ENCODE peak calls at places on chromosomes 4 and X, in five cellular contexts. One of them, this sample, is unnamed.

GRCh38 chr4:46444318-46444717 is 54.4 kb upstream of the GABRA2 start:
- DNase-seq in OCI-LY7: no peak
- DNase-seq in hepatocyte: no peak
- DNase-seq in SK-N-SH: no peak
- DNase-seq in GM23338: no peak
- DNase-seq in this sample: no peak

GRCh38 chrX:128458888-128459287 is 406.7 kb upstream of the ACTRT1 start:
- DNase-seq in hepatocyte: no peak
- DNase-seq in SK-N-SH: no peak
- DNase-seq in OCI-LY7: no peak
- DNase-seq in GM23338: no peak
- DNase-seq in this sample: no peak

GRCh38 chr4:77927991-77928925 is 65.6 kb downstream of the MRPL1 start:
- DNase-seq in GM23338: no peak
- DNase-seq in OCI-LY7: no peak
- DNase-seq in SK-N-SH: no peak
- DNase-seq in hepatocyte: peak; percentile 26
- DNase-seq in this sample: no peak

GRCh38 chr4:55372259-55372658 is 23.5 kb upstream of the TMEM165 start:
- DNase-seq in OCI-LY7: no peak
- DNase-seq in GM23338: no peak
- DNase-seq in SK-N-SH: no peak
- DNase-seq in hepatocyte: no peak
- DNase-seq in this sample: no peak

GRCh38 chr4:6991771-6992557 is 51.2 kb upstream of the TADA2B start:
- DNase-seq in SK-N-SH: peak; percentile 38
- DNase-seq in GM23338: no peak
- DNase-seq in OCI-LY7: no peak
- DNase-seq in hepatocyte: peak; percentile 50
- DNase-seq in this sample: peak; percentile 75

GRCh38 chrX:44433556-44433955 is 90.1 kb upstream of the EFHC2 start:
- DNase-seq in OCI-LY7: no peak
- DNase-seq in hepatocyte: no peak
- DNase-seq in GM23338: no peak
- DNase-seq in SK-N-SH: no peak
- DNase-seq in this sample: no peak

GRCh38 chrX:96314974-96315373 is 369.7 kb upstream of the DIAPH2 start:
- DNase-seq in GM23338: no peak
- DNase-seq in OCI-LY7: no peak
- DNase-seq in SK-N-SH: no peak
- DNase-seq in hepatocyte: no peak
- DNase-seq in this sample: no peak

GRCh38 chr4:99624141-99624719 is 33.4 kb downstream of the C4orf54 start:
- DNase-seq in GM23338: peak; percentile 27
- DNase-seq in OCI-LY7: no peak
- DNase-seq in hepatocyte: no peak
- DNase-seq in SK-N-SH: no peak
- DNase-seq in this sample: peak; percentile 74

GRCh38 chr4:7526929-7527535 is 92.3 kb upstream of the PSAPL1 start:
- DNase-seq in hepatocyte: no peak
- DNase-seq in SK-N-SH: no peak
- DNase-seq in GM23338: no peak
- DNase-seq in OCI-LY7: no peak
- DNase-seq in this sample: no peak

GRCh38 chr4:83011779-83012630 is 1.4 kb upstream of the LIN54 start:
- DNase-seq in hepatocyte: peak; percentile 62
- DNase-seq in SK-N-SH: no peak
- DNase-seq in GM23338: peak; percentile 41
- DNase-seq in OCI-LY7: peak; percentile 45
- DNase-seq in this sample: peak; percentile 27

GRCh38 chrX:13078739-13079444 is 34.5 kb upstream of the FAM9C start:
- DNase-seq in hepatocyte: peak; percentile 57
- DNase-seq in SK-N-SH: no peak
- DNase-seq in OCI-LY7: no peak
- DNase-seq in GM23338: no peak
- DNase-seq in this sample: no peak

GRCh38 chr4:172794378-172794777 is 374.2 kb upstream of the GALNT7 start:
- DNase-seq in OCI-LY7: no peak
- DNase-seq in SK-N-SH: no peak
- DNase-seq in GM23338: no peak
- DNase-seq in hepatocyte: no peak
- DNase-seq in this sample: no peak

GRCh38 chr4:68445111-68445510 is 2.2 kb upstream of the TMPRSS11E start:
- DNase-seq in SK-N-SH: no peak
- DNase-seq in hepatocyte: no peak
- DNase-seq in OCI-LY7: no peak
- DNase-seq in GM23338: no peak
- DNase-seq in this sample: no peak

GRCh38 chr4:36054750-36055467 is 189.4 kb downstream of the ARAP2 start:
- DNase-seq in SK-N-SH: no peak
- DNase-seq in OCI-LY7: no peak
- DNase-seq in GM23338: no peak
- DNase-seq in hepatocyte: no peak
- DNase-seq in this sample: no peak

GRCh38 chr4:571838-572572 is 4.1 kb downstream of the TMEM271 start:
- DNase-seq in hepatocyte: no peak
- DNase-seq in SK-N-SH: no peak
- DNase-seq in GM23338: no peak
- DNase-seq in OCI-LY7: no peak
- DNase-seq in this sample: no peak

GRCh38 chr4:40837094-40837870 is 87.5 kb downstream of the NSUN7 start:
- DNase-seq in SK-N-SH: no peak
- DNase-seq in hepatocyte: no peak
- DNase-seq in GM23338: no peak
- DNase-seq in OCI-LY7: no peak
- DNase-seq in this sample: no peak

GRCh38 chr4:184755278-184755677 is 21.4 kb upstream of the CENPU start:
- DNase-seq in hepatocyte: no peak
- DNase-seq in OCI-LY7: no peak
- DNase-seq in GM23338: no peak
- DNase-seq in SK-N-SH: no peak
- DNase-seq in this sample: no peak

GRCh38 chr4:86948276-86948675 is 13.5 kb downstream of the AFF1 start:
- DNase-seq in hepatocyte: no peak
- DNase-seq in GM23338: peak; percentile 52
- DNase-seq in SK-N-SH: no peak
- DNase-seq in OCI-LY7: no peak
- DNase-seq in this sample: no peak

GRCh38 chr4:16082424-16083216 is 1.2 kb downstream of the PROM1 start:
- DNase-seq in hepatocyte: peak; percentile 73
- DNase-seq in SK-N-SH: peak; percentile 73
- DNase-seq in GM23338: peak; percentile 98
- DNase-seq in OCI-LY7: no peak
- DNase-seq in this sample: no peak

GRCh38 chrX:70995338-70995737 is 64.4 kb upstream of the SLC7A3 start:
- DNase-seq in hepatocyte: no peak
- DNase-seq in SK-N-SH: no peak
- DNase-seq in GM23338: no peak
- DNase-seq in OCI-LY7: no peak
- DNase-seq in this sample: no peak

GRCh38 chr4:81215219-81215892 is at the start of gene PRKG2:
- DNase-seq in OCI-LY7: no peak
- DNase-seq in hepatocyte: peak; percentile 74
- DNase-seq in SK-N-SH: no peak
- DNase-seq in GM23338: peak; percentile 52
- DNase-seq in this sample: no peak

GRCh38 chr4:187027231-187027760 is 303.6 kb upstream of the FAT1 start:
- DNase-seq in hepatocyte: no peak
- DNase-seq in GM23338: no peak
- DNase-seq in OCI-LY7: no peak
- DNase-seq in SK-N-SH: no peak
- DNase-seq in this sample: no peak

GRCh38 chrX:55007633-55008032 is 7.5 kb downstream of the APEX2 start:
- DNase-seq in OCI-LY7: no peak
- DNase-seq in GM23338: no peak
- DNase-seq in SK-N-SH: no peak
- DNase-seq in hepatocyte: peak; percentile 75
- DNase-seq in this sample: no peak

GRCh38 chr4:155758500-155759371 is at the start of gene GUCY1B1:
- DNase-seq in OCI-LY7: no peak
- DNase-seq in GM23338: peak; percentile 95
- DNase-seq in SK-N-SH: peak; percentile 98
- DNase-seq in hepatocyte: peak; percentile 92
- DNase-seq in this sample: peak; percentile 98

GRCh38 chr4:169438057-169438480 is 167.3 kb upstream of the SH3RF1 start:
- DNase-seq in GM23338: no peak
- DNase-seq in SK-N-SH: no peak
- DNase-seq in hepatocyte: peak; percentile 20
- DNase-seq in OCI-LY7: no peak
- DNase-seq in this sample: no peak

GRCh38 chr4:70269674-70270073 is 27.3 kb downstream of the CSN3 start:
- DNase-seq in GM23338: peak; percentile 57
- DNase-seq in SK-N-SH: peak; percentile 2
- DNase-seq in hepatocyte: peak; percentile 9
- DNase-seq in OCI-LY7: no peak
- DNase-seq in this sample: peak; percentile 37

GRCh38 chrX:103063918-103064434 is at the start of gene BEX1:
- DNase-seq in hepatocyte: peak; percentile 81
- DNase-seq in OCI-LY7: no peak
- DNase-seq in SK-N-SH: peak; percentile 86
- DNase-seq in GM23338: peak; percentile 80
- DNase-seq in this sample: no peak

GRCh38 chrX:25599061-25599460 is 539.1 kb upstream of the MAGEB18 start:
- DNase-seq in SK-N-SH: no peak
- DNase-seq in hepatocyte: no peak
- DNase-seq in OCI-LY7: no peak
- DNase-seq in GM23338: no peak
- DNase-seq in this sample: no peak

GRCh38 chrX:125651426-125651825 is 331.8 kb downstream of the TEX13C start:
- DNase-seq in GM23338: no peak
- DNase-seq in SK-N-SH: no peak
- DNase-seq in hepatocyte: no peak
- DNase-seq in OCI-LY7: no peak
- DNase-seq in this sample: no peak

GRCh38 chr4:87843936-87844335 is 11.2 kb downstream of the MEPE start:
- DNase-seq in GM23338: no peak
- DNase-seq in SK-N-SH: no peak
- DNase-seq in hepatocyte: peak; percentile 35
- DNase-seq in OCI-LY7: no peak
- DNase-seq in this sample: peak; percentile 62

GRCh38 chr4:106898621-106899230 is 137.4 kb downstream of the DKK2 start:
- DNase-seq in GM23338: peak; percentile 85
- DNase-seq in hepatocyte: peak; percentile 84
- DNase-seq in OCI-LY7: peak; percentile 51
- DNase-seq in SK-N-SH: peak; percentile 33
- DNase-seq in this sample: peak; percentile 51

DNA sequence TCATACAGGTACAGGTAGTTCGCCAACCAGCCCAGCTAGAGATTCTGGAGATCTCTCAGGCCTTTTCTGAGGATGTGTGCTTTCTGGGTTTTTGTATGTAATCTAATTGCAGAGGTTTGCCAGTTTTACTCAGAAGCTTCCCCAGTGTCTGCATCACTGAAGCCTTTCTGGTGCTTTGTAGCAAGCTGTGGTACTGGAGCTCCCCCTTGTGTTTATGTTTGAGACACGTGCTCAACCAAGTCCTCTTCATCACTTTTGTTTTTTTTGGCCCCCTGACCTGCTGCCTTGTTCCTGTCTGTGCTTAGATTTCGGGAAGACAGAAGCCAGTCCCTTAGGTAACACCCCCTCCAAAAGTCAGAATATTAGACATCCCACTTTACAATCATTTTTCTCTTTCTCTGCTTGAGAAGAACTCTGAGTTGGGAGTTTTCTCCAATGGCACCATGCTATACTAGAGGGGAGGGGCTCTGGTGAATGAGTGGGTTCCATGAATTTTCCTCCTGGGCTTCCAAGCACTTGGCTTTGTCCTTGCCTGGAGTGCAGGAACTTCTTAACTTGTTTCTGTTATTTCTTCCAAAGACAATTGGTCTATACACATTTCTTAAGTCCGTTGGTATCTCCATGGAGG is 128.4 kb upstream of the TBC1D9 start:
- DNase-seq in OCI-LY7: peak; percentile 86
- DNase-seq in hepatocyte: peak; percentile 79
- DNase-seq in GM23338: peak; percentile 94
- DNase-seq in SK-N-SH: peak; percentile 39
- DNase-seq in this sample: peak; percentile 78
- H2AFZ ChIP-seq in OCI-LY7: peak overlapping the region; percentile 18
- H2AFZ ChIP-seq in hepatocyte: no peak overlapping the region
- H2AFZ ChIP-seq in GM23338: peak overlapping the region; percentile 75
- H2AFZ ChIP-seq in SK-N-SH: no peak overlapping the region
- H2AFZ ChIP-seq in this sample: no peak overlapping the region

GRCh38 chr4:20251796-20252655 is at the start of gene SLIT2:
- DNase-seq in OCI-LY7: no peak
- DNase-seq in GM23338: peak; percentile 85
- DNase-seq in hepatocyte: peak; percentile 92
- DNase-seq in SK-N-SH: peak; percentile 96
- DNase-seq in this sample: peak; percentile 87

GRCh38 chr4:20251061-20251795 is 477 bp upstream of the SLIT2 start:
- DNase-seq in hepatocyte: no peak
- DNase-seq in SK-N-SH: no peak
- DNase-seq in OCI-LY7: no peak
- DNase-seq in GM23338: no peak
- DNase-seq in this sample: no peak

GRCh38 chr4:20252656-20253271 is 1.1 kb downstream of the SLIT2 start:
- DNase-seq in GM23338: peak; percentile 53
- DNase-seq in hepatocyte: peak; percentile 37
- DNase-seq in SK-N-SH: peak; percentile 55
- DNase-seq in OCI-LY7: no peak
- DNase-seq in this sample: peak; percentile 27

GRCh38 chr4:20248155-20248558 is 3.5 kb upstream of the SLIT2 start:
- DNase-seq in OCI-LY7: peak; percentile 40
- DNase-seq in SK-N-SH: peak; percentile 55
- DNase-seq in hepatocyte: peak; percentile 77
- DNase-seq in GM23338: peak; percentile 71
- DNase-seq in this sample: peak; percentile 43

DNA sequence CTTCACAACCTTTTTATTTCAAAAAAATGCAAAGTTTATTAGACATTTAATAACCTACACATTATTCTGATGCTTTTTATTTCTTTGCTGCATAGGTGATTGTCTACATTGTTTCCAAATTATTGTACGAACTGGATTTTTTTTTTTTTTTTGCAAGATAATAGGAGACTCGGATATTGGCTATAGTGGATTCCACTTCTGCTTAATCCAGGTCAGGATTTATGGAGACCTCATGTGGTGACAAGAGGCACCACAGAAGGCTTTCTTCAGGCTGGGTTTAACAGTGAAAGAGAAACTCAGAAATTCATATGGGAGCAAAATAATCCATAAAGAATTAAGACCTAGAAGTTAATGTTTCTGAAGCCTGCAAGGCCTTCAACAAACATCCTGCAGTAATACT is 2.4 kb upstream of the SLIT2 start:
- DNase-seq in SK-N-SH: peak; percentile 51
- DNase-seq in GM23338: no peak
- DNase-seq in hepatocyte: peak; percentile 21
- DNase-seq in OCI-LY7: no peak
- DNase-seq in this sample: peak; percentile 22
- TF ChIP-seq CTCF in SK-N-SH: peak; percentile 78
- TF ChIP-seq CTCF in GM23338: peak; percentile 40
- TF ChIP-seq CTCF in hepatocyte: peak; percentile 51
- TF ChIP-seq CTCF in OCI-LY7: no peak
- TF ChIP-seq CTCF in this sample: peak; percentile 55

GRCh38 chr4:48254381-48255072 is 15.1 kb downstream of the TEC start:
- DNase-seq in GM23338: no peak
- DNase-seq in OCI-LY7: no peak
- DNase-seq in hepatocyte: no peak
- DNase-seq in SK-N-SH: no peak
- DNase-seq in this sample: no peak
- TF ChIP-seq EZH2phosphoT487 in GM23338: no peak
- TF ChIP-seq EZH2phosphoT487 in OCI-LY7: no peak
- TF ChIP-seq EZH2phosphoT487 in hepatocyte: no peak
- TF ChIP-seq EZH2phosphoT487 in SK-N-SH: no peak
- TF ChIP-seq EZH2phosphoT487 in this sample: no peak

GRCh38 chr4:164467493-164467892 is 286.4 kb upstream of the SMIM31 start:
- DNase-seq in GM23338: no peak
- DNase-seq in hepatocyte: no peak
- DNase-seq in OCI-LY7: no peak
- DNase-seq in SK-N-SH: no peak
- DNase-seq in this sample: no peak
- H2AFZ ChIP-seq in GM23338: peak overlapping the region; percentile 2
- H2AFZ ChIP-seq in hepatocyte: no peak overlapping the region
- H2AFZ ChIP-seq in OCI-LY7: no peak overlapping the region
- H2AFZ ChIP-seq in SK-N-SH: no peak overlapping the region
- H2AFZ ChIP-seq in this sample: no peak overlapping the region

This sample was measured in MM.1S.